ENCODE peak calls at places on chromosomes 11 and 22, in four cellular contexts. One of them, this sample, is unnamed.

GRCh38 chr11:290621-291231 is 1.8 kb downstream of the PGGHG start:
- DNase-seq in sigmoid colon: peak; percentile 62
- DNase-seq in endothelial cell: no peak
- DNase-seq in fibroblast of pulmonary artery: no peak
- DNase-seq in this sample: no peak

GRCh38 chr22:44192098-44192810 is 11.5 kb downstream of the PARVG start:
- DNase-seq in sigmoid colon: peak; percentile 46
- DNase-seq in endothelial cell: no peak
- DNase-seq in fibroblast of pulmonary artery: peak; percentile 7
- DNase-seq in this sample: peak; percentile 30

GRCh38 chr11:27700351-27701261 is at the start of gene BDNF:
- DNase-seq in sigmoid colon: no peak
- DNase-seq in endothelial cell: no peak
- DNase-seq in fibroblast of pulmonary artery: peak; percentile 46
- DNase-seq in this sample: no peak

GRCh38 chr22:46106279-46107022 is 43.9 kb upstream of the PPARA start:
- DNase-seq in sigmoid colon: no peak
- DNase-seq in endothelial cell: no peak
- DNase-seq in fibroblast of pulmonary artery: no peak
- DNase-seq in this sample: no peak

GRCh38 chr11:5096011-5096410 is 26.6 kb downstream of the OR52E1 start:
- DNase-seq in sigmoid colon: no peak
- DNase-seq in endothelial cell: no peak
- DNase-seq in fibroblast of pulmonary artery: no peak
- DNase-seq in this sample: no peak

GRCh38 chr11:12286606-12287005 is 90.8 kb upstream of the PARVA start:
- DNase-seq in sigmoid colon: no peak
- DNase-seq in endothelial cell: no peak
- DNase-seq in fibroblast of pulmonary artery: no peak
- DNase-seq in this sample: no peak

GRCh38 chr11:10285148-10285802 is 8.7 kb downstream of the SBF2 start:
- DNase-seq in sigmoid colon: no peak
- DNase-seq in endothelial cell: no peak
- DNase-seq in fibroblast of pulmonary artery: peak; percentile 58
- DNase-seq in this sample: no peak

GRCh38 chr22:30649430-30650007 is 13.9 kb downstream of the SLC35E4 start:
- DNase-seq in sigmoid colon: no peak
- DNase-seq in endothelial cell: no peak
- DNase-seq in fibroblast of pulmonary artery: peak; percentile 66
- DNase-seq in this sample: no peak

GRCh38 chr11:70032470-70032795 is 45.7 kb upstream of the ANO1 start:
- DNase-seq in sigmoid colon: no peak
- DNase-seq in endothelial cell: no peak
- DNase-seq in fibroblast of pulmonary artery: no peak
- DNase-seq in this sample: no peak

GRCh38 chr11:12079726-12080556 is 30.4 kb upstream of the MICAL2 start:
- DNase-seq in sigmoid colon: peak; percentile 86
- DNase-seq in endothelial cell: no peak
- DNase-seq in fibroblast of pulmonary artery: peak; percentile 96
- DNase-seq in this sample: no peak

GRCh38 chr11:79708319-79708928 is 267.6 kb upstream of the TENM4 start:
- DNase-seq in sigmoid colon: no peak
- DNase-seq in endothelial cell: peak; percentile 46
- DNase-seq in fibroblast of pulmonary artery: peak; percentile 28
- DNase-seq in this sample: peak; percentile 35

GRCh38 chr11:12724301-12725046 is 50.3 kb downstream of the TEAD1 start:
- DNase-seq in sigmoid colon: peak; percentile 95
- DNase-seq in endothelial cell: no peak
- DNase-seq in fibroblast of pulmonary artery: peak; percentile 97
- DNase-seq in this sample: no peak

GRCh38 chr11:2921261-2921660 is 8.0 kb downstream of the PHLDA2 start:
- DNase-seq in sigmoid colon: no peak
- DNase-seq in endothelial cell: no peak
- DNase-seq in fibroblast of pulmonary artery: no peak
- DNase-seq in this sample: no peak

GRCh38 chr11:5234390-5234834 is at the start of gene HBD:
- DNase-seq in sigmoid colon: no peak
- DNase-seq in endothelial cell: no peak
- DNase-seq in fibroblast of pulmonary artery: peak; percentile 26
- DNase-seq in this sample: no peak

GRCh38 chr11:13061294-13061990 is 52.3 kb downstream of the RASSF10 start:
- DNase-seq in sigmoid colon: no peak
- DNase-seq in endothelial cell: no peak
- DNase-seq in fibroblast of pulmonary artery: peak; percentile 2
- DNase-seq in this sample: no peak

GRCh38 chr11:33701831-33702230 is 1.2 kb upstream of the C11orf91 start:
- DNase-seq in sigmoid colon: no peak
- DNase-seq in endothelial cell: no peak
- DNase-seq in fibroblast of pulmonary artery: peak; percentile 94
- DNase-seq in this sample: no peak

GRCh38 chr11:122619757-122620156 is 35.8 kb upstream of the UBASH3B start:
- DNase-seq in sigmoid colon: no peak
- DNase-seq in endothelial cell: no peak
- DNase-seq in fibroblast of pulmonary artery: no peak
- DNase-seq in this sample: no peak

GRCh38 chr11:24748261-24748660 is 251.4 kb downstream of the LUZP2 start:
- DNase-seq in sigmoid colon: no peak
- DNase-seq in endothelial cell: no peak
- DNase-seq in fibroblast of pulmonary artery: no peak
- DNase-seq in this sample: no peak

GRCh38 chr11:120131941-120132644 is 5.8 kb downstream of the TRIM29 start:
- DNase-seq in sigmoid colon: peak; percentile 54
- DNase-seq in endothelial cell: no peak
- DNase-seq in fibroblast of pulmonary artery: no peak
- DNase-seq in this sample: no peak

GRCh38 chr11:5507586-5508305 is 2.0 kb downstream of the UBQLN3 start:
- DNase-seq in sigmoid colon: no peak
- DNase-seq in endothelial cell: no peak
- DNase-seq in fibroblast of pulmonary artery: no peak
- DNase-seq in this sample: no peak

GRCh38 chr11:81993755-81994154 is 739.9 kb downstream of the FAM181B start:
- DNase-seq in sigmoid colon: no peak
- DNase-seq in endothelial cell: no peak
- DNase-seq in fibroblast of pulmonary artery: no peak
- DNase-seq in this sample: no peak

GRCh38 chr11:7927635-7928034 is 3.4 kb downstream of the OR10A6 start:
- DNase-seq in sigmoid colon: no peak
- DNase-seq in endothelial cell: no peak
- DNase-seq in fibroblast of pulmonary artery: peak; percentile 17
- DNase-seq in this sample: no peak

GRCh38 chr11:1082346-1082727 is 7.7 kb downstream of the MUC2 start:
- DNase-seq in sigmoid colon: peak; percentile 57
- DNase-seq in endothelial cell: no peak
- DNase-seq in fibroblast of pulmonary artery: no peak
- DNase-seq in this sample: no peak

GRCh38 chr11:11577932-11578331 is 43.9 kb downstream of the GALNT18 start:
- DNase-seq in sigmoid colon: no peak
- DNase-seq in endothelial cell: no peak
- DNase-seq in fibroblast of pulmonary artery: no peak
- DNase-seq in this sample: no peak

GRCh38 chr11:76238551-76238950 is 32.2 kb upstream of the WNT11 start:
- DNase-seq in sigmoid colon: no peak
- DNase-seq in endothelial cell: no peak
- DNase-seq in fibroblast of pulmonary artery: no peak
- DNase-seq in this sample: no peak

GRCh38 chr11:66484825-66485380 is 4.7 kb downstream of the DPP3 start:
- DNase-seq in sigmoid colon: no peak
- DNase-seq in endothelial cell: no peak
- DNase-seq in fibroblast of pulmonary artery: no peak
- DNase-seq in this sample: no peak

GRCh38 chr11:113514856-113515255 is 39.7 kb upstream of the DRD2 start:
- DNase-seq in sigmoid colon: no peak
- DNase-seq in endothelial cell: no peak
- DNase-seq in fibroblast of pulmonary artery: no peak
- DNase-seq in this sample: no peak

GRCh38 chr11:79092791-79093313 is 348.0 kb downstream of the TENM4 start:
- DNase-seq in sigmoid colon: peak; percentile 75
- DNase-seq in endothelial cell: no peak
- DNase-seq in fibroblast of pulmonary artery: peak; percentile 99
- DNase-seq in this sample: no peak

GRCh38 chr22:36284171-36284571 is 31.2 kb downstream of the APOL1 start:
- DNase-seq in sigmoid colon: peak; percentile 66
- DNase-seq in endothelial cell: no peak
- DNase-seq in fibroblast of pulmonary artery: no peak
- DNase-seq in this sample: no peak

GRCh38 chr22:36285017-36285416 is 32.1 kb downstream of the APOL1 start:
- DNase-seq in sigmoid colon: peak; percentile 76
- DNase-seq in endothelial cell: no peak
- DNase-seq in fibroblast of pulmonary artery: no peak
- DNase-seq in this sample: no peak

GRCh38 chr22:36287881-36288515 is 35.1 kb downstream of the APOL1 start:
- DNase-seq in sigmoid colon: peak; percentile 71
- DNase-seq in endothelial cell: no peak
- DNase-seq in fibroblast of pulmonary artery: no peak
- DNase-seq in this sample: no peak

GRCh38 chr22:36285545-36285944 is 32.6 kb downstream of the APOL1 start:
- DNase-seq in sigmoid colon: peak; percentile 73
- DNase-seq in endothelial cell: no peak
- DNase-seq in fibroblast of pulmonary artery: no peak
- DNase-seq in this sample: no peak

DNA sequence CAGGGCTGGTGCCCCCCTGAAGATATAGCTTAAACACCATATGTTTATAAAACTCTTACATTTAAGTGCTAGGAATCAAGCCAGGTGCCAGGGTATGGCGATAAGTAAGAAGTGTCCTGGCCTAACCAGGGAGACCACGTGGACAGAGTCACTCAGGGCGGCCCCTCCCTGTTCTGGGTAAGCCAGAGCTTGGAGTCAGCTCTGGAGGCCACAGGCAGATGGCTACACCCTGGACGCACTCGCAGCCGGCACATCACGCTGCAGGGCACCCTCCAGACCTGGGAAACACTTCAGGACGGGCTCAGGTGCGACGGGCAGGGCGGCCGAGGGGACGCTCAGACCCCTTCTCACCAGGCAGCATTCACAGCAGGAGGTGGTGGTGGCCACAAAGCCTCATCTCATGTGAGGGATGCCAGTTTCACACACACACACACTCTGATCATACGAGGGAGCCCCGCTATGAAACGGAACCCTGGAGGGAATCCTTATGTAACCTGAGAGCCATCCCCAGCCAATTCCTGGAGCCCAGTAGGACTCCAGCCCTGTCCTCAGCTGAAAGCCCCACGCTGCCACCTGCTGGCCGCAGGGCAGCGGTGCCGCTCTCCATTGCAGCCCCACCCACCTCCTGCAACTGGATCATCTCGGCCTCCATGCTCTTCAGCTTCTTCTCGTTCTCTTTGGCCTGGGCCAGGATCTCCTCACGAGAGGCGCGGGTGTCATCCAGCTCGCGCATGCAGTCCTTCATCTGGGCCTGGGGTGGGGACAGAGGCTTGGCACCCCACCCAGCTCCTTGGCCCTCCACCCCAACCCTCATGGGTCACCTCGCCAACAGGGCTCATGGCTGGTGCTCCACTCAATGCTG is 33.4 kb downstream of the APOL1 start:
- DNase-seq in sigmoid colon: peak; percentile 94
- DNase-seq in endothelial cell: peak; percentile 91
- DNase-seq in fibroblast of pulmonary artery: peak; percentile 81
- DNase-seq in this sample: peak; percentile 83
- TF ChIP-seq CTCF in sigmoid colon: peak; percentile 90
- TF ChIP-seq CTCF in endothelial cell: peak; percentile 86
- TF ChIP-seq CTCF in fibroblast of pulmonary artery: peak; percentile 98
- TF ChIP-seq CTCF in this sample: peak; percentile 94

DNA sequence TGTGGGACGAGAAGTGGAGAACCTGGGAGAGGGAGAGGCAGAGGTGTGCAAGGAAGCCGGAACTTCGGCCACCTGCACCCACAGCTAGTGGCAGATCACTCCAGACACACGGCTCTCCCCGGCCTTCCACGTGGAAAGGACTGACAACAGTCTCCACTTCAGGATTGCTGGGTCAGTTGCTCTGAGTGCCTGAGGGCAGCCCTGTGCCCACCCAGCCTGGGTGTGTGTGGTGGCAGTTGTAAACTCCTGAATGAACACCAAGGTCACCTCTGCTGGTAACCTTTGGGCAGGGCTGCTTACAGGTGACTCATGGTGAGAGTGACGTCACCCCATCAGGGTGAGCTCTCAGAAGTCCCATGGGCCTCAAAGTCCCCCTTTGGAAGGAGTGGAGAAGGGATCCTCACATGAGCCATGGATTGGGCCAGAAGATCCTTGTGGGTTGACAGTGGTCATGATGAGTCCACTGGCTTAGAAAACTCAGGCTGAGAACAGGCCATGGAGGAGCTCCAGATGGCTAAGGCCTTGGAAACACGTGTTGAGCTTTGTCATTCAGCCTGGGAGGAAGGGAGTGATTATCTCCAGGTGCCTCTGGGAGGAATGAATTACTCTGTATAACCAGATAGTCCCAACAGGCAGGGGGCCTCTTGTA is 71.3 kb downstream of the BCR start:
- DNase-seq in sigmoid colon: no peak
- DNase-seq in endothelial cell: no peak
- DNase-seq in fibroblast of pulmonary artery: peak; percentile 10
- DNase-seq in this sample: no peak
- TF ChIP-seq CTCF in sigmoid colon: no peak
- TF ChIP-seq CTCF in endothelial cell: no peak
- TF ChIP-seq CTCF in fibroblast of pulmonary artery: no peak
- TF ChIP-seq CTCF in this sample: no peak

GRCh38 chr11:105911454-105911853 is 110.6 kb downstream of the MSANTD4 start:
- DNase-seq in sigmoid colon: no peak
- DNase-seq in endothelial cell: no peak
- DNase-seq in fibroblast of pulmonary artery: no peak
- DNase-seq in this sample: no peak
- TF ChIP-seq CTCF in sigmoid colon: no peak
- TF ChIP-seq CTCF in endothelial cell: no peak
- TF ChIP-seq CTCF in fibroblast of pulmonary artery: no peak
- TF ChIP-seq CTCF in this sample: no peak

GRCh38 chr11:32436751-32437405 is 1.5 kb upstream of the WT1 start:
- DNase-seq in sigmoid colon: no peak
- DNase-seq in endothelial cell: peak; percentile 21
- DNase-seq in fibroblast of pulmonary artery: no peak
- DNase-seq in this sample: peak; percentile 2

GRCh38 chr11:32434387-32435151 is 770 bp downstream of the WT1 start:
- DNase-seq in sigmoid colon: no peak
- DNase-seq in endothelial cell: peak; percentile 42
- DNase-seq in fibroblast of pulmonary artery: peak; percentile 88
- DNase-seq in this sample: peak; percentile 14

GRCh38 chr11:32435152-32435480 is 223 bp downstream of the WT1 start:
- DNase-seq in sigmoid colon: no peak
- DNase-seq in endothelial cell: peak; percentile 19
- DNase-seq in fibroblast of pulmonary artery: peak; percentile 66
- DNase-seq in this sample: no peak

GRCh38 chr11:32435947-32436750 is 810 bp upstream of the WT1 start:
- DNase-seq in sigmoid colon: no peak
- DNase-seq in endothelial cell: peak; percentile 15
- DNase-seq in fibroblast of pulmonary artery: peak; percentile 76
- DNase-seq in this sample: peak; percentile 2

DNA sequence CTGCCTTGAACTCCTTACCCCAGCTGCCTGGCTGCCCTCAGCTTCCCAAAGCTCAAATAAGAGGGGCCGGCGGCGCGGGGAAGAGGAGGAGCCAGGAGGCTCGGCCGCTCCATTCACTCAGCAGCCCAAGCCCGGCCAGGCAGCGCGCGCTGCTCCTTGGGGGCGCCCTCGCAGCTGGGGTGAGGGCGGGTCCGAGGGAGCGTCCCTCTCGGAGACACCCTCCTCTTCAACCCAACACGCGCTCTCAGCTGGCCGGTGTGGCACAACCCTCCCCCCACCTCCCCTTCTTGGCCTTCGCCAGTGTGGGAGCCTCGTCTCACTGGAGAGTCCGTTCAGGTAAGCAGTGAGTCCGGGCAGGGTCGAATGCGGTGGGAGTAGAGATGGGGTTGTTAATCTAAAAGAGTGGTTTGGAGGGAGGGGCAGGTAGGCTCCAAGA is at the start of gene WT1:
- DNase-seq in sigmoid colon: no peak
- DNase-seq in endothelial cell: peak; percentile 38
- DNase-seq in fibroblast of pulmonary artery: peak; percentile 86
- DNase-seq in this sample: peak; percentile 27
- TF ChIP-seq CTCF in sigmoid colon: no peak
- TF ChIP-seq CTCF in endothelial cell: no peak
- TF ChIP-seq CTCF in fibroblast of pulmonary artery: no peak
- TF ChIP-seq CTCF in this sample: no peak